ENCODE peak calls at places on chromosomes 5 and 9, in six cellular contexts. T is stromal cell of bone marrow, R is foreskin fibroblast, F is RWPE2, S is choroid plexus epithelial cell, I is OCI-LY7. J is an unnamed sample.

GRCh38 chr5:124927735-124928134 is 181.3 kb upstream of the ZNF608 start:
- DNase-seq in T (no peak), R (peak; percentile 50), F (no peak), S (peak; percentile 58), I (no peak), J (no peak)

GRCh38 chr9:136656795-136657611 is 5.7 kb upstream of the EGFL7 start:
- DNase-seq in T (no peak), R (no peak), F (no peak), S (no peak), I (no peak), J (no peak)

GRCh38 chr9:92722386-92723298 is 42.0 kb downstream of the BICD2 start:
- DNase-seq in T (no peak), R (no peak), F (no peak), S (no peak), I (peak; percentile 81), J (no peak)

GRCh38 chr5:172777381-172778222 is 6.6 kb upstream of the DUSP1 start:
- DNase-seq in T (peak; percentile 81), R (peak; percentile 86), F (peak; percentile 91), S (peak; percentile 90), I (peak; percentile 53), J (peak; percentile 40)

GRCh38 chr5:80411589-80412219 is 3.8 kb downstream of the ZFYVE16 start:
- DNase-seq in T (no peak), R (no peak), F (no peak), S (no peak), I (no peak), J (no peak)

GRCh38 chr5:165393839-165394238 is 1888.4 kb downstream of the MAT2B start:
- DNase-seq in T (no peak), R (no peak), F (no peak), S (no peak), I (no peak), J (no peak)

GRCh38 chr9:100575006-100575405 is 2.9 kb upstream of the CAVIN4 start:
- DNase-seq in T (no peak), R (no peak), F (no peak), S (no peak), I (no peak), J (no peak)

GRCh38 chr5:129399069-129399468 is 61.0 kb upstream of the ADAMTS19 start:
- DNase-seq in T (no peak), R (no peak), F (no peak), S (no peak), I (no peak), J (no peak)

GRCh38 chr9:93244101-93244500 is 60.2 kb downstream of the WNK2 start:
- DNase-seq in T (no peak), R (no peak), F (no peak), S (no peak), I (no peak), J (no peak)

GRCh38 chr5:3600106-3600997 is 4.7 kb downstream of the IRX1 start:
- DNase-seq in T (no peak), R (no peak), F (peak; percentile 66), S (no peak), I (no peak), J (no peak)

GRCh38 chr9:33718987-33719386 is 76.4 kb upstream of the PRSS3 start:
- DNase-seq in T (peak; percentile 27), R (no peak), F (no peak), S (peak; percentile 4), I (no peak), J (no peak)

GRCh38 chr5:66222455-66222854 is 78.4 kb downstream of the SREK1 start:
- DNase-seq in T (no peak), R (no peak), F (no peak), S (peak; percentile 28), I (no peak), J (no peak)

GRCh38 chr5:16854351-16854750 is 81.7 kb downstream of the MYO10 start:
- DNase-seq in T (no peak), R (no peak), F (no peak), S (no peak), I (no peak), J (no peak)

GRCh38 chr5:100779669-100780375 is 123.3 kb downstream of the ST8SIA4 start:
- DNase-seq in T (no peak), R (no peak), F (no peak), S (no peak), I (peak; percentile 25), J (no peak)

GRCh38 chr5:135195267-135195603 is 161.2 kb upstream of the PITX1 start:
- DNase-seq in T (peak; percentile 60), R (no peak), F (no peak), S (no peak), I (no peak), J (no peak)

GRCh38 chr5:110040178-110040577 is 350.5 kb downstream of the MAN2A1 start:
- DNase-seq in T (no peak), R (no peak), F (no peak), S (peak; percentile 27), I (no peak), J (no peak)

GRCh38 chr9:14962193-14962899 is 52.1 kb upstream of the FREM1 start:
- DNase-seq in T (no peak), R (no peak), F (no peak), S (no peak), I (no peak), J (no peak)